ENCODE peak calls at places on chromosome 14, in nine cellular contexts. M is endothelial cell; B is HTR-8/SVneo; R is retina; E is stimulated activated CD8-positive, alpha-beta memory T cell treated with anti-CD3 and anti-CD28 coated beads, Interleukin-2, amount 100 ng/mL, for 1 hour; T is stomach; V is fibroblast of pulmonary artery; G is G401; Q is Right ventricle myocardium superior. S is an unnamed sample.

GRCh38 chr14:101056446-101056845 is 152.9 kb upstream of the RTL1 start:
- DNase-seq in M (no peak), B (no peak), R (no peak), E (no peak), T (no peak), V (no peak), G (no peak), Q (no peak), S (no peak)

GRCh38 chr14:34165847-34166340 is 215.0 kb upstream of the EGLN3 start:
- DNase-seq in M (no peak), B (no peak), R (no peak), E (no peak), T (no peak), V (no peak), G (no peak), Q (no peak), S (no peak)

GRCh38 chr14:58082011-58082410 is 70.0 kb downstream of the ARMH4 start:
- DNase-seq in M (no peak), B (no peak), R (no peak), E (no peak), T (no peak), V (no peak), G (no peak), Q (no peak), S (no peak)

GRCh38 chr14:68807987-68808386 is 15.1 kb upstream of the ZFP36L1 start:
- DNase-seq in M (no peak), B (no peak), R (no peak), E (no peak), T (no peak), V (no peak), G (no peak), Q (no peak), S (no peak)

GRCh38 chr14:71142375-71143038 is 235.2 kb downstream of the PCNX1 start:
- DNase-seq in M (no peak), B (peak), R (no peak), E (no peak), T (no peak), V (peak), G (no peak), Q (no peak), S (no peak)

GRCh38 chr14:53599221-53599945 is 357.2 kb downstream of the BMP4 start:
- DNase-seq in M (no peak), B (no peak), R (no peak), E (no peak), T (no peak), V (no peak), G (peak), Q (no peak), S (no peak)

GRCh38 chr14:75184447-75184846 is 8.0 kb upstream of the TMED10 start:
- DNase-seq in M (no peak), B (no peak), R (no peak), E (no peak), T (no peak), V (no peak), G (no peak), Q (no peak), S (no peak)

GRCh38 chr14:58296731-58297130 is 1.6 kb upstream of the ARID4A start:
- DNase-seq in M (no peak), B (peak), R (no peak), E (no peak), T (no peak), V (peak), G (peak), Q (no peak), S (no peak)

GRCh38 chr14:75934998-75935628 is 46.7 kb downstream of the TGFB3 start:
- DNase-seq in M (no peak), B (no peak), R (peak), E (no peak), T (no peak), V (no peak), G (no peak), Q (no peak), S (peak)

GRCh38 chr14:77212933-77213656 is 31.5 kb downstream of the TMEM63C start:
- DNase-seq in M (peak), B (peak), R (peak), E (no peak), T (peak), V (peak), G (peak), Q (no peak), S (peak)

GRCh38 chr14:53956427-53957201 is at the start of gene BMP4:
- DNase-seq in M (peak), B (peak), R (peak), E (no peak), T (peak), V (peak), G (peak), Q (peak), S (no peak)

GRCh38 chr14:68814376-68815287 is 21.8 kb upstream of the ZFP36L1 start:
- DNase-seq in M (peak), B (no peak), R (peak), E (no peak), T (no peak), V (peak), G (peak), Q (peak), S (no peak)

GRCh38 chr14:25400607-25401206 is 350.8 kb upstream of the STXBP6 start:
- DNase-seq in M (peak), B (peak), R (peak), E (no peak), T (peak), V (peak), G (peak), Q (no peak), S (peak)

GRCh38 chr14:53872551-53873188 is 84.0 kb downstream of the BMP4 start:
- DNase-seq in M (no peak), B (no peak), R (no peak), E (no peak), T (no peak), V (peak), G (no peak), Q (no peak), S (no peak)

GRCh38 chr14:100386121-100386520 is 63.0 kb downstream of the SLC25A47 start:
- DNase-seq in M (no peak), B (no peak), R (no peak), E (no peak), T (no peak), V (peak), G (no peak), Q (no peak), S (no peak)

GRCh38 chr14:61860294-61860918 is 98.2 kb downstream of the SNAPC1 start:
- DNase-seq in M (peak), B (peak), R (no peak), E (peak), T (peak), V (peak), G (no peak), Q (peak), S (no peak)

GRCh38 chr14:75196468-75196867 is 20.1 kb upstream of the TMED10 start:
- DNase-seq in M (peak), B (no peak), R (no peak), E (no peak), T (peak), V (no peak), G (no peak), Q (no peak), S (no peak)

GRCh38 chr14:95885866-95886265 is 9.2 kb downstream of the TUNAR start:
- DNase-seq in M (no peak), B (no peak), R (no peak), E (no peak), T (peak), V (no peak), G (peak), Q (no peak), S (no peak)

GRCh38 chr14:77761205-77761931 is 412 bp upstream of the SNW1 start:
- DNase-seq in M (peak), B (peak), R (peak), E (no peak), T (no peak), V (peak), G (peak), Q (no peak), S (no peak)

GRCh38 chr14:56271988-56272387 is 153.8 kb downstream of the PELI2 start:
- DNase-seq in M (no peak), B (no peak), R (no peak), E (no peak), T (no peak), V (peak), G (no peak), Q (no peak), S (no peak)

GRCh38 chr14:65222434-65222833 is 120.1 kb upstream of the MAX start:
- DNase-seq in M (peak), B (peak), R (no peak), E (peak), T (peak), V (peak), G (peak), Q (peak), S (no peak)

GRCh38 chr14:99737451-99737951 is 53.4 kb downstream of the CYP46A1 start:
- DNase-seq in M (no peak), B (no peak), R (no peak), E (no peak), T (peak), V (peak), G (no peak), Q (peak), S (no peak)

GRCh38 chr14:77459072-77459723 is 1.3 kb downstream of the AHSA1 start:
- DNase-seq in M (peak), B (peak), R (peak), E (no peak), T (peak), V (peak), G (peak), Q (no peak), S (peak)

GRCh38 chr14:93085916-93086315 is 29.8 kb downstream of the ITPK1 start:
- DNase-seq in M (no peak), B (peak), R (no peak), E (no peak), T (no peak), V (no peak), G (no peak), Q (no peak), S (no peak)

GRCh38 chr14:77076118-77076631 is 21.9 kb upstream of the CIPC start:
- DNase-seq in M (peak), B (no peak), R (no peak), E (no peak), T (peak), V (peak), G (no peak), Q (peak), S (no peak)

GRCh38 chr14:68667313-68667791 is 125.5 kb downstream of the ZFP36L1 start:
- DNase-seq in M (no peak), B (no peak), R (no peak), E (no peak), T (no peak), V (peak), G (no peak), Q (no peak), S (no peak)

GRCh38 chr14:90574640-90575131 is 177.9 kb downstream of the CALM1 start:
- DNase-seq in M (no peak), B (no peak), R (no peak), E (no peak), T (no peak), V (no peak), G (peak), Q (peak), S (no peak)

GRCh38 chr14:105482486-105483110 is 4.1 kb upstream of the CRIP1 start:
- DNase-seq in M (no peak), B (no peak), R (no peak), E (no peak), T (no peak), V (no peak), G (no peak), Q (no peak), S (no peak)

GRCh38 chr14:104932676-104933631 is 8.3 kb downstream of the PLD4 start:
- DNase-seq in M (peak), B (peak), R (peak), E (peak), T (peak), V (peak), G (peak), Q (peak), S (peak)

GRCh38 chr14:94345344-94346072 is 22.4 kb upstream of the SERPINA6 start:
- DNase-seq in M (no peak), B (peak), R (no peak), E (no peak), T (no peak), V (peak), G (no peak), Q (no peak), S (no peak)

GRCh38 chr14:31118892-31119291 is 88.7 kb downstream of the HECTD1 start:
- DNase-seq in M (no peak), B (no peak), R (no peak), E (no peak), T (no peak), V (peak), G (no peak), Q (no peak), S (no peak)

GRCh38 chr14:74616996-74617700 is 5.1 kb upstream of the LTBP2 start:
- DNase-seq in M (no peak), B (no peak), R (no peak), E (no peak), T (no peak), V (peak), G (no peak), Q (no peak), S (no peak)

GRCh38 chr14:68584786-68585185 is 208.1 kb downstream of the ZFP36L1 start:
- DNase-seq in M (no peak), B (no peak), R (no peak), E (no peak), T (no peak), V (no peak), G (no peak), Q (no peak), S (no peak)

GRCh38 chr14:23361320-23361719 is 3.7 kb downstream of the EFS start:
- DNase-seq in M (no peak), B (no peak), R (no peak), E (no peak), T (no peak), V (peak), G (no peak), Q (no peak), S (no peak)